ENCODE peak calls at places on chromosomes 2 and 18, in six cellular contexts. One of them, this sample, is unnamed.

GRCh38 chr2:174546519-174547506 is 50.8 kb downstream of the WIPF1 start:
- DNase-seq in astrocyte of the spinal cord: peak
- DNase-seq in brain microvascular endothelial cell: peak
- DNase-seq in AG09319: no peak
- DNase-seq in WTC11: peak
- DNase-seq in foreskin fibroblast: peak
- DNase-seq in this sample: peak

GRCh38 chr2:100234141-100234540 is 88.2 kb downstream of the LONRF2 start:
- DNase-seq in foreskin fibroblast: no peak
- DNase-seq in brain microvascular endothelial cell: no peak
- DNase-seq in astrocyte of the spinal cord: peak
- DNase-seq in WTC11: no peak
- DNase-seq in AG09319: no peak
- DNase-seq in this sample: no peak

GRCh38 chr2:23401427-23402204 is 16.6 kb downstream of the KLHL29 start:
- DNase-seq in WTC11: no peak
- DNase-seq in brain microvascular endothelial cell: no peak
- DNase-seq in astrocyte of the spinal cord: no peak
- DNase-seq in AG09319: no peak
- DNase-seq in foreskin fibroblast: no peak
- DNase-seq in this sample: no peak

GRCh38 chr2:23385351-23385747 is 370 bp downstream of the KLHL29 start:
- DNase-seq in foreskin fibroblast: peak
- DNase-seq in AG09319: no peak
- DNase-seq in astrocyte of the spinal cord: peak
- DNase-seq in WTC11: peak
- DNase-seq in brain microvascular endothelial cell: no peak
- DNase-seq in this sample: peak

GRCh38 chr2:160063895-160064577 is 1.6 kb upstream of the PLA2R1 start:
- DNase-seq in foreskin fibroblast: no peak
- DNase-seq in brain microvascular endothelial cell: no peak
- DNase-seq in astrocyte of the spinal cord: no peak
- DNase-seq in WTC11: no peak
- DNase-seq in AG09319: no peak
- DNase-seq in this sample: no peak

GRCh38 chr2:109528811-109529501 is 84.8 kb downstream of the SEPTIN10 start:
- DNase-seq in brain microvascular endothelial cell: no peak
- DNase-seq in foreskin fibroblast: no peak
- DNase-seq in WTC11: no peak
- DNase-seq in AG09319: no peak
- DNase-seq in astrocyte of the spinal cord: no peak
- DNase-seq in this sample: no peak

GRCh38 chr2:143702931-143703330 is 573.7 kb downstream of the ARHGAP15 start:
- DNase-seq in brain microvascular endothelial cell: no peak
- DNase-seq in foreskin fibroblast: no peak
- DNase-seq in astrocyte of the spinal cord: no peak
- DNase-seq in AG09319: no peak
- DNase-seq in WTC11: no peak
- DNase-seq in this sample: no peak

GRCh38 chr18:2111456-2111855 is 459.8 kb downstream of the METTL4 start:
- DNase-seq in brain microvascular endothelial cell: peak
- DNase-seq in astrocyte of the spinal cord: peak
- DNase-seq in AG09319: no peak
- DNase-seq in foreskin fibroblast: peak
- DNase-seq in WTC11: no peak
- DNase-seq in this sample: no peak

GRCh38 chr2:16661536-16661935 is 4.1 kb downstream of the CYRIA start:
- DNase-seq in AG09319: no peak
- DNase-seq in WTC11: no peak
- DNase-seq in astrocyte of the spinal cord: no peak
- DNase-seq in foreskin fibroblast: no peak
- DNase-seq in brain microvascular endothelial cell: no peak
- DNase-seq in this sample: no peak

GRCh38 chr18:43664487-43665008 is 387.3 kb upstream of the SYT4 start:
- DNase-seq in AG09319: no peak
- DNase-seq in foreskin fibroblast: peak
- DNase-seq in WTC11: no peak
- DNase-seq in brain microvascular endothelial cell: no peak
- DNase-seq in astrocyte of the spinal cord: peak
- DNase-seq in this sample: no peak

GRCh38 chr18:43662657-43663056 is 385.4 kb upstream of the SYT4 start:
- DNase-seq in brain microvascular endothelial cell: peak
- DNase-seq in astrocyte of the spinal cord: peak
- DNase-seq in foreskin fibroblast: peak
- DNase-seq in WTC11: no peak
- DNase-seq in AG09319: peak
- DNase-seq in this sample: no peak

GRCh38 chr18:43663159-43663558 is 385.9 kb upstream of the SYT4 start:
- DNase-seq in WTC11: no peak
- DNase-seq in brain microvascular endothelial cell: no peak
- DNase-seq in AG09319: no peak
- DNase-seq in foreskin fibroblast: no peak
- DNase-seq in astrocyte of the spinal cord: no peak
- DNase-seq in this sample: no peak

GRCh38 chr18:43668866-43669265 is 391.6 kb upstream of the SYT4 start:
- DNase-seq in brain microvascular endothelial cell: no peak
- DNase-seq in foreskin fibroblast: no peak
- DNase-seq in WTC11: no peak
- DNase-seq in astrocyte of the spinal cord: no peak
- DNase-seq in AG09319: no peak
- DNase-seq in this sample: no peak

DNA sequence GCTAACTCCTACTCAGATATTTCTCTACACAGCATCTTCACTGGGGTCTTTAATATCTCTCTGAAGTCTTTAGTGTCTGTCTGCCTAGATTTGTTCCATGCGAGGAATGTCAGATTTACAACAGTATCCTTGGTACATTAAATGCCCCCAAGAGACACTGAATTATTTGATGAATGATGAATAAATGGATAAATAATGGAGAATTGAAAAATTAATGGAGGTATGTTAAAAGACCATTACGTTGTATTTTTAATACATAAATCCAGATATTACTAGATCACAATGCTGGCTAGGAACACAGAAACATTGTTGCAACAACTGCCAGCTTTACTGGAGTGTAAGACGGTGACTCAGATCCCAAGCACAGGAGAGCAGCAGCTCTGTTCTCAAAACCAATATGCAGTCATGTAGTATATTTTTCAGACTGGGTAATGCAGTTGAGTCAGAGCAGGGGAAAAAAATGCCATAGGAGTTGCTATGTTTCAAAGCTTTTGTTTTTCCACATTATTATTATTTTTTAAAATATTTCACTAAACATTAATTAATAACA is 388.0 kb upstream of the SYT4 start:
- DNase-seq in WTC11: no peak
- DNase-seq in AG09319: peak
- DNase-seq in foreskin fibroblast: peak
- DNase-seq in astrocyte of the spinal cord: peak
- DNase-seq in brain microvascular endothelial cell: peak
- DNase-seq in this sample: no peak
- TF ChIP-seq CTCF in WTC11: no peak
- TF ChIP-seq CTCF in AG09319: no peak
- TF ChIP-seq CTCF in foreskin fibroblast: no peak
- TF ChIP-seq CTCF in astrocyte of the spinal cord: no peak
- TF ChIP-seq CTCF in brain microvascular endothelial cell: no peak
- TF ChIP-seq CTCF in this sample: no peak

GRCh38 chr2:183125659-183126341 is 1.6 kb downstream of the NUP35 start:
- DNase-seq in AG09319: no peak
- DNase-seq in foreskin fibroblast: no peak
- DNase-seq in astrocyte of the spinal cord: no peak
- DNase-seq in brain microvascular endothelial cell: no peak
- DNase-seq in WTC11: no peak
- DNase-seq in this sample: no peak

GRCh38 chr2:183124222-183124956 is at the start of gene NUP35:
- DNase-seq in brain microvascular endothelial cell: peak
- DNase-seq in WTC11: peak
- DNase-seq in astrocyte of the spinal cord: peak
- DNase-seq in AG09319: peak
- DNase-seq in foreskin fibroblast: peak
- DNase-seq in this sample: peak

GRCh38 chr2:183123959-183124221 is 353 bp upstream of the NUP35 start:
- DNase-seq in brain microvascular endothelial cell: no peak
- DNase-seq in WTC11: no peak
- DNase-seq in foreskin fibroblast: no peak
- DNase-seq in astrocyte of the spinal cord: no peak
- DNase-seq in AG09319: no peak
- DNase-seq in this sample: peak

GRCh38 chr2:183124957-183125255 is 663 bp downstream of the NUP35 start:
- DNase-seq in WTC11: no peak
- DNase-seq in AG09319: no peak
- DNase-seq in astrocyte of the spinal cord: no peak
- DNase-seq in foreskin fibroblast: no peak
- DNase-seq in brain microvascular endothelial cell: no peak
- DNase-seq in this sample: no peak

DNA sequence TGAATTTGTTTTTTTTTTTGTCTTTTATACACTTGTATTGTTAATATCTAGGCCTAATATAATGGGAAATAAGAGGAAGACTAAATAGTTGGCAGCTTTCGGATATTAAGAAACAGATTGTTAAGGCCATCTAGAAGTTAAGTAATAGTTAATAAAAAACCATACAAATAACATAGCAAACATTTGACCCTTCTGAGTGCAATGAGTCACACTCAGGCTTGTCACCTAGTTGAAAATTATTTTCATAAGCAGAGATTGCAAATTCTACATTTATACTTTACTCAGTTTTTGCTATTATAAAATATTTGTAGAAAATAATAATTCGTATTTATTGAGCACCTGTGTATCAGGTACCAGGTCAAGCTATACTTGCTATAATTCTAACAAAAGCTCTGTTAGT is 2.4 kb downstream of the NUP35 start:
- DNase-seq in AG09319: no peak
- DNase-seq in brain microvascular endothelial cell: no peak
- DNase-seq in WTC11: no peak
- DNase-seq in foreskin fibroblast: no peak
- DNase-seq in astrocyte of the spinal cord: no peak
- DNase-seq in this sample: no peak
- TF ChIP-seq CTCF in AG09319: no peak
- TF ChIP-seq CTCF in brain microvascular endothelial cell: no peak
- TF ChIP-seq CTCF in WTC11: no peak
- TF ChIP-seq CTCF in foreskin fibroblast: no peak
- TF ChIP-seq CTCF in astrocyte of the spinal cord: no peak
- TF ChIP-seq CTCF in this sample: no peak

GRCh38 chr18:3665187-3665586 is 215.2 kb downstream of the TGIF1 start:
- DNase-seq in WTC11: no peak
- DNase-seq in foreskin fibroblast: no peak
- DNase-seq in astrocyte of the spinal cord: no peak
- DNase-seq in brain microvascular endothelial cell: no peak
- DNase-seq in AG09319: no peak
- DNase-seq in this sample: no peak

GRCh38 chr18:3666526-3667254 is 216.7 kb downstream of the TGIF1 start:
- DNase-seq in AG09319: no peak
- DNase-seq in brain microvascular endothelial cell: no peak
- DNase-seq in WTC11: no peak
- DNase-seq in astrocyte of the spinal cord: no peak
- DNase-seq in foreskin fibroblast: no peak
- DNase-seq in this sample: no peak

GRCh38 chr18:3664563-3665178 is 214.7 kb downstream of the TGIF1 start:
- DNase-seq in brain microvascular endothelial cell: no peak
- DNase-seq in foreskin fibroblast: no peak
- DNase-seq in astrocyte of the spinal cord: peak
- DNase-seq in AG09319: no peak
- DNase-seq in WTC11: no peak
- DNase-seq in this sample: no peak

GRCh38 chr18:3667255-3668137 is 217.5 kb downstream of the TGIF1 start:
- DNase-seq in astrocyte of the spinal cord: no peak
- DNase-seq in brain microvascular endothelial cell: no peak
- DNase-seq in WTC11: no peak
- DNase-seq in AG09319: no peak
- DNase-seq in foreskin fibroblast: no peak
- DNase-seq in this sample: no peak

GRCh38 chr18:3665780-3666525 is 216.0 kb downstream of the TGIF1 start:
- DNase-seq in foreskin fibroblast: peak
- DNase-seq in WTC11: peak
- DNase-seq in brain microvascular endothelial cell: peak
- DNase-seq in AG09319: peak
- DNase-seq in astrocyte of the spinal cord: peak
- DNase-seq in this sample: peak
- TF ChIP-seq CTCF in foreskin fibroblast: peak
- TF ChIP-seq CTCF in WTC11: peak
- TF ChIP-seq CTCF in brain microvascular endothelial cell: peak
- TF ChIP-seq CTCF in AG09319: peak
- TF ChIP-seq CTCF in astrocyte of the spinal cord: peak
- TF ChIP-seq CTCF in this sample: peak

DNA sequence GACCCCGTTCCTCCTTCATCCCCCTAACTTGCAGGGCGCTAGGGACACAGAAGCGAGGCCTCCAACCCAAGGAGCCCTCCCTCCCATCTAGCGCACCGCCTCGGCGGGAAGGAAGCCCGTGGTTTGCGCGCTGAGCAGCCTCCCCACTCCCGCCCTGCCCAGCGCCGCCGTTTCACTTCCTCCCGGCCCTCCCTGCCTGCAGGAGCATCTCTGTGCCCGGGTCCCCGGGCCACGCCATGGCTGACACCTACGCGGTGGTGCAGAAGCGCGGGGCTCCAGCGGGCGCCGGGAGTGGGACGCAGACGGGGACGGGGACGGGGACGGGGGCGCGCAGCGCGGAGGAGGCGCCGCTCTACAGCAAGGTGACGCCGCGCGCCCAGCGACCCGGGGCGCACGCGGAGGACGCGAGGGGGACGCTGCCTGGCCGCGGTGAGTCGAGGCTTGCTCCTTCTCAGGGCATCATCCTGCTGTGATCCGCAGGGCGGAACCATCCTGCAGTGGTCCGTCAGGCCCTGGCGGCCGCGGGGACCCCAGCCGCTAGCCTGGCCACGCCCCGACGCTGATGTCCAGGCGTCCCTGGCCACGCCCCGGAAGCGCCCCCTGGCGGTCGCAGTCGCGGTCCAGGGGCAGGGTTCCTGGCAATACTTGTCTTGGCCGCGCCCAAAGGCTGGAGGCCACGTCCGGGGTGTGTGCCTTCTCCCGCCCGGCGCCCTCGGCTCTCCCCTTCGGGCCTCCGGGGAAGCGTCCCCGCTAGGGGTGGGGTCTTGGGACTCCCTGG is 16.4 kb downstream of the PTPN18 start:
- DNase-seq in WTC11: peak
- DNase-seq in brain microvascular endothelial cell: peak
- DNase-seq in foreskin fibroblast: peak
- DNase-seq in AG09319: peak
- DNase-seq in astrocyte of the spinal cord: peak
- DNase-seq in this sample: peak
- TF ChIP-seq CTCF in WTC11: peak
- TF ChIP-seq CTCF in brain microvascular endothelial cell: peak
- TF ChIP-seq CTCF in foreskin fibroblast: peak
- TF ChIP-seq CTCF in AG09319: peak
- TF ChIP-seq CTCF in astrocyte of the spinal cord: peak
- TF ChIP-seq CTCF in this sample: peak

This sample was measured in GM13977.